ENCODE peak calls at places on chromosomes 16 and 17, in eight cellular contexts. V is effector CD4-positive, alpha-beta T cell; E is right cardiac atrium; Q is AG08396; O is cardiac fibroblast; B is prostate gland; Y is stimulated activated CD4-positive, alpha-beta T cell treated with anti-CD3 and anti-CD28 coated beads, Interleukin-4, amount 100 ng/mL, for 1 hour; R is stimulated activated CD8-positive, alpha-beta memory T cell treated with anti-CD3 and anti-CD28 coated beads, Interleukin-15, amount 100 ng/mL, for 24 hours. A is an unnamed sample.

GRCh38 chr17:10698116-10698818 is 873 bp downstream of the ADPRM start:
- DNase-seq in V (no peak), E (no peak), Q (peak), O (peak), B (peak), Y (no peak), R (no peak), A (no peak)

GRCh38 chr16:69432069-69432468 is 7.7 kb downstream of the CYB5B start:
- DNase-seq in V (no peak), E (no peak), Q (no peak), O (no peak), B (no peak), Y (no peak), R (no peak), A (no peak)

GRCh38 chr17:51056813-51057510 is 63.7 kb downstream of the SPAG9 start:
- DNase-seq in V (peak), E (no peak), Q (peak), O (peak), B (peak), Y (no peak), R (no peak), A (peak)

GRCh38 chr17:80785477-80786178 is 206.0 kb upstream of the CHMP6 start:
- DNase-seq in V (no peak), E (no peak), Q (no peak), O (no peak), B (no peak), Y (peak), R (no peak), A (no peak)

GRCh38 chr16:76942089-76942488 is 248.9 kb upstream of the MON1B start:
- DNase-seq in V (no peak), E (no peak), Q (no peak), O (no peak), B (no peak), Y (no peak), R (no peak), A (no peak)

GRCh38 chr16:5428932-5429331 is 331.3 kb upstream of the EEF2KMT start:
- DNase-seq in V (no peak), E (no peak), Q (no peak), O (no peak), B (no peak), Y (no peak), R (no peak), A (peak)

GRCh38 chr16:89860747-89861304 is 12.6 kb upstream of the TCF25 start:
- DNase-seq in V (peak), E (peak), Q (peak), O (peak), B (peak), Y (peak), R (peak), A (peak)

GRCh38 chr17:2635241-2635640 is 41.8 kb downstream of the PAFAH1B1 start:
- DNase-seq in V (no peak), E (no peak), Q (no peak), O (no peak), B (no peak), Y (no peak), R (no peak), A (no peak)

GRCh38 chr16:27245276-27246231 is 23.0 kb downstream of the NSMCE1 start:
- DNase-seq in V (no peak), E (peak), Q (peak), O (peak), B (no peak), Y (no peak), R (no peak), A (no peak)

GRCh38 chr16:27431773-27432599 is 30.0 kb downstream of the IL21R start:
- DNase-seq in V (no peak), E (no peak), Q (peak), O (no peak), B (no peak), Y (no peak), R (no peak), A (no peak)

GRCh38 chr16:57611184-57611583 is 17.2 kb upstream of the ADGRG1 start:
- DNase-seq in V (no peak), E (no peak), Q (peak), O (no peak), B (no peak), Y (no peak), R (no peak), A (peak)

GRCh38 chr16:9948933-9949332 is 233.3 kb downstream of the GRIN2A start:
- DNase-seq in V (no peak), E (no peak), Q (no peak), O (no peak), B (no peak), Y (no peak), R (no peak), A (no peak)

GRCh38 chr17:537133-537532 is 177.5 kb downstream of the VPS53 start:
- DNase-seq in V (no peak), E (no peak), Q (no peak), O (no peak), B (no peak), Y (no peak), R (no peak), A (no peak)

GRCh38 chr16:12187939-12188673 is 211.6 kb downstream of the SNX29 start:
- DNase-seq in V (no peak), E (no peak), Q (no peak), O (no peak), B (no peak), Y (no peak), R (no peak), A (no peak)